ENCODE peak calls at places on chromosomes 16 and 17, in nine cellular contexts. S, O, P, W, Y, F, A, Q and U are unnamed samples.

GRCh38 chr17:42180922-42181850 is at the start of gene KCNH4:
- DNase-seq in S (peak; percentile 70), O (peak; percentile 54), P (peak; percentile 52), W (peak; percentile 75), Y (peak; percentile 39), F (peak; percentile 83), A (peak; percentile 91), Q (peak; percentile 43), U (peak; percentile 93)

GRCh38 chr17:73151888-73152633 is 12.7 kb upstream of the SSTR2 start:
- DNase-seq in S (no peak), O (no peak), P (no peak), W (no peak), Y (no peak), F (no peak), A (no peak), Q (no peak), U (no peak)

GRCh38 chr16:89334988-89335802 is 117.7 kb downstream of the ZNF778 start:
- DNase-seq in S (no peak), O (no peak), P (no peak), W (no peak), Y (no peak), F (no peak), A (no peak), Q (no peak), U (no peak)

GRCh38 chr17:78356163-78356713 is 3.6 kb downstream of the SOCS3 start:
- DNase-seq in S (peak; percentile 98), O (peak; percentile 89), P (no peak), W (peak; percentile 89), Y (no peak), F (peak; percentile 92), A (peak; percentile 91), Q (no peak), U (no peak)

GRCh38 chr16:54212893-54213292 is 73.7 kb downstream of the IRX3 start:
- DNase-seq in S (no peak), O (no peak), P (no peak), W (no peak), Y (no peak), F (no peak), A (no peak), Q (no peak), U (no peak)

GRCh38 chr16:65024649-65025243 is 97.1 kb downstream of the CDH11 start:
- DNase-seq in S (peak; percentile 79), O (peak; percentile 17), P (no peak), W (no peak), Y (no peak), F (no peak), A (no peak), Q (no peak), U (no peak)

GRCh38 chr16:87374313-87374712 is 9.3 kb downstream of the FBXO31 start:
- DNase-seq in S (no peak), O (no peak), P (no peak), W (no peak), Y (no peak), F (no peak), A (no peak), Q (no peak), U (no peak)

GRCh38 chr16:47849736-47850135 is 306.1 kb downstream of the ABCC12 start:
- DNase-seq in S (no peak), O (no peak), P (no peak), W (no peak), Y (no peak), F (no peak), A (no peak), Q (no peak), U (no peak)

GRCh38 chr17:50642071-50642721 is 7.5 kb downstream of the ABCC3 start:
- DNase-seq in S (no peak), O (no peak), P (no peak), W (no peak), Y (no peak), F (no peak), A (no peak), Q (no peak), U (no peak)

GRCh38 chr17:9714801-9715200 is 69.5 kb downstream of the USP43 start:
- DNase-seq in S (no peak), O (no peak), P (no peak), W (no peak), Y (no peak), F (no peak), A (no peak), Q (no peak), U (no peak)

GRCh38 chr16:63289834-63290460 is 1253.7 kb upstream of the CDH8 start:
- DNase-seq in S (no peak), O (peak; percentile 65), P (no peak), W (no peak), Y (no peak), F (peak; percentile 39), A (no peak), Q (peak; percentile 52), U (peak; percentile 35)

GRCh38 chr17:4540224-4541040 is 14.8 kb downstream of the MYBBP1A start:
- DNase-seq in S (no peak), O (no peak), P (no peak), W (no peak), Y (no peak), F (no peak), A (no peak), Q (no peak), U (no peak)